ENCODE peak calls at places on chromosomes 12 and 14, in four cellular contexts. P is AG10803, U is K562, Y is GM06990. S is an unnamed sample.

GRCh38 chr14:104880584-104881210 is 15.6 kb downstream of the CEP170B start:
- DNase-seq in P (no peak), U (no peak), Y (no peak), S (no peak)

GRCh38 chr14:92973265-92973797 is 50.4 kb downstream of the CHGA start:
- DNase-seq in P (peak; percentile 89), U (peak; percentile 41), Y (no peak), S (no peak)

GRCh38 chr12:101563197-101563596 is 31.6 kb upstream of the MYBPC1 start:
- DNase-seq in P (no peak), U (no peak), Y (no peak), S (no peak)

GRCh38 chr12:118183155-118183554 is 47.2 kb downstream of the PEBP1 start:
- DNase-seq in P (no peak), U (no peak), Y (no peak), S (peak; percentile 19)

GRCh38 chr12:115102450-115102849 is 418.5 kb upstream of the TBX3 start:
- DNase-seq in P (no peak), U (no peak), Y (no peak), S (no peak)

GRCh38 chr12:29534935-29535334 is 37.4 kb upstream of the OVCH1 start:
- DNase-seq in P (no peak), U (no peak), Y (no peak), S (no peak)

GRCh38 chr14:104690266-104690711 is 871 bp downstream of the INF2 start:
- DNase-seq in P (no peak), U (no peak), Y (no peak), S (no peak)

GRCh38 chr14:31280132-31280870 is 72.7 kb upstream of the HECTD1 start:
- DNase-seq in P (no peak), U (no peak), Y (no peak), S (no peak)

GRCh38 chr14:67620217-67620789 is 583 bp downstream of the ARG2 start:
- DNase-seq in P (no peak), U (peak; percentile 18), Y (no peak), S (no peak)

GRCh38 chr14:64612021-64612380 is 62.2 kb downstream of the PPP1R36 start:
- DNase-seq in P (peak; percentile 83), U (no peak), Y (no peak), S (no peak)

GRCh38 chr12:116400671-116401357 is 123.3 kb upstream of the MED13L start:
- DNase-seq in P (no peak), U (no peak), Y (no peak), S (no peak)

GRCh38 chr12:94203181-94203546 is 54.8 kb downstream of the PLXNC1 start:
- DNase-seq in P (no peak), U (no peak), Y (no peak), S (no peak)

GRCh38 chr12:106238146-106238545 is 9.7 kb downstream of the CKAP4 start:
- DNase-seq in P (no peak), U (no peak), Y (no peak), S (no peak)

GRCh38 chr14:93078830-93079229 is 36.9 kb downstream of the ITPK1 start:
- DNase-seq in P (peak; percentile 91), U (no peak), Y (no peak), S (no peak)

GRCh38 chr12:89129471-89129870 is 222.8 kb downstream of the DUSP6 start:
- DNase-seq in P (no peak), U (no peak), Y (no peak), S (no peak)

GRCh38 chr12:72574138-72574537 is 302.0 kb downstream of the TRHDE start:
- DNase-seq in P (no peak), U (no peak), Y (no peak), S (no peak)

DNA sequence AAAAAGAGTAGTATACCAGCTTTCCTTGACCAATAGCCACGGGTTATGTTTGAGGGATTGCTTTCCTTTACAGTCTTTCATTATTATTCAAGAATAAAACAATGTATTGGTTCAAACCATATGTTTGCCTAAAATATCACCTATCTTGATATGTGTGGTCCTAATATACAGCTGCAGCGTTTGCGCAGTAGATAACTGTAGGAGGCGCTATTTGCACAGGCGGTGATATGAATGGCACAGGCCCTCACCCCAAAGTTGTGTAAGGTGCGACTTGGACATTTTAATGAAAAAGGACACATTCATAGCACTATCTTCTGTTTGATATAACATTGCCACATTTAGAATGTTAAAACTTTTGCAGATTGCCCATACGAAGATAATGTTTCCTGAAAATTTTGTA is 298.4 kb downstream of the TRHDE start:
- DNase-seq in P (no peak), U (no peak), Y (no peak), S (no peak)
- TF ChIP-seq CTCF in P (no peak), U (peak; percentile 22), Y (no peak), S (peak; percentile 55)

DNA sequence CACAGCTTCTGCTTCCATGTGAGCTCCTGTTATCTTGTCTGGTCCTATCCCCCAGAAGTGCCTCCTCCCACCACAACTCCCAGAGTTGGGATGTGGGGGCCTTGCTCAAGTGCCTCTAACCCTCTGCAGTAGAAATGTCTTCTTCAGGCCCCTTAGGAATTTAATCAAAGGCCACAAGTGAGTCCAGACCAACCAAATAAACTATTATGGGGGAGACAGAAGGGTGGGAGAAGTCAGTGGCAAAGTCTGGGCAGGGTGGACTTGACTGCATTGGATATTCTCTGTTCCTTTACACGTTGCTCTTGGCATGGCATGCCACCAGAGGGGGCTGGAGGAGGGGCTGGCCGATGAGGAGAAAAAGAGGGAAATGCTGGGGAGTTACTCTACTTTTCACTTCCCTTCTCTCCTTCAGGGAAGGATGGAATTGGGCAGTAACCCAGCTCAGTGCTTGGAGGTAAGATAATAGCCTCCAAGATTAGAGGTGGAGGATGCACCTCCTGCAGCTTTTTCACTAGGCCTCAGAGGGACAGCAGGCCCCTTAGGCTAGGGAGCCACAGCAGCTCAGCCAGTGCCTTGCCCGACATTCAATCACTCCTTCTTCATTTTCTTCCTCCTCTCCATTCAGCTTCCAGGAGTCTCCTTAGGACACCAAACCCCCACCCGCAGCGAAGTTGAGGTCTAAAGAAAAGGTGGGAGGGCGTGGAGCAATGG is 1.2 kb upstream of the AP1G2 start:
- DNase-seq in P (no peak), U (no peak), Y (no peak), S (no peak)
- TF ChIP-seq CTCF in P (no peak), U (peak; percentile 45), Y (peak; percentile 66), S (peak; percentile 34)

GRCh38 chr12:2640709-2641108 is 154.1 kb upstream of the FKBP4 start:
- DNase-seq in P (peak; percentile 95), U (peak; percentile 16), Y (no peak), S (no peak)

GRCh38 chr12:2640281-2640680 is 154.5 kb upstream of the FKBP4 start:
- DNase-seq in P (peak; percentile 70), U (no peak), Y (no peak), S (no peak)

GRCh38 chr12:2642176-2642892 is 152.4 kb upstream of the FKBP4 start:
- DNase-seq in P (no peak), U (no peak), Y (no peak), S (no peak)

GRCh38 chr12:2641761-2642160 is 153.0 kb upstream of the FKBP4 start:
- DNase-seq in P (no peak), U (no peak), Y (no peak), S (no peak)

GRCh38 chr12:2641209-2641608 is 153.6 kb upstream of the FKBP4 start:
- DNase-seq in P (peak; percentile 25), U (peak; percentile 41), Y (no peak), S (no peak)
- TF ChIP-seq CTCF in P (peak; percentile 28), U (peak; percentile 56), Y (peak; percentile 34), S (peak; percentile 23)

GRCh38 chr12:401235-402126 is at the start of gene CCDC77:
- DNase-seq in P (peak; percentile 86), U (peak; percentile 95), Y (peak; percentile 93), S (peak; percentile 94)
- TF ChIP-seq CTCF in P (peak; percentile 35), U (peak; percentile 31), Y (peak; percentile 27), S (no peak)

GRCh38 chr14:103558071-103558882 is 4.2 kb downstream of the BAG5 start:
- DNase-seq in P (peak; percentile 83), U (no peak), Y (no peak), S (no peak)

GRCh38 chr14:103561381-103562134 is 899 bp downstream of the BAG5 start:
- DNase-seq in P (peak; percentile 56), U (peak; percentile 57), Y (no peak), S (peak; percentile 75)

GRCh38 chr14:103562135-103562384 is 397 bp downstream of the BAG5 start:
- DNase-seq in P (no peak), U (no peak), Y (no peak), S (no peak)

GRCh38 chr14:103563089-103563620 is 395 bp downstream of the COA8 start:
- DNase-seq in P (no peak), U (peak; percentile 79), Y (no peak), S (no peak)

GRCh38 chr14:103562385-103563088 is at the start of the genes BAG5 and COA8:
- DNase-seq in P (peak; percentile 84), U (peak; percentile 90), Y (peak; percentile 95), S (peak; percentile 98)
- TF ChIP-seq CTCF in P (no peak), U (no peak), Y (no peak), S (no peak)